ENCODE peak calls at places on chromosomes 5 and 9, in four cellular contexts. One of them, this sample, is unnamed.

GRCh38 chr5:923473-923873 is 30.8 kb downstream of the TRIP13 start:
- DNase-seq in T-helper 1 cell: peak
- DNase-seq in HTR-8/SVneo: peak
- DNase-seq in AG08395: peak
- DNase-seq in this sample: peak

GRCh38 chr5:109529520-109529919 is 119.7 kb upstream of the PJA2 start:
- DNase-seq in T-helper 1 cell: no peak
- DNase-seq in HTR-8/SVneo: no peak
- DNase-seq in AG08395: peak
- DNase-seq in this sample: no peak

GRCh38 chr5:127313847-127314473 is 23.4 kb downstream of the MEGF10 start:
- DNase-seq in T-helper 1 cell: peak
- DNase-seq in HTR-8/SVneo: peak
- DNase-seq in AG08395: peak
- DNase-seq in this sample: peak

GRCh38 chr5:57598756-57599155 is 116.1 kb upstream of the ACTBL2 start:
- DNase-seq in T-helper 1 cell: peak
- DNase-seq in HTR-8/SVneo: peak
- DNase-seq in AG08395: peak
- DNase-seq in this sample: no peak

GRCh38 chr5:35194636-35195471 is 35.4 kb downstream of the PRLR start:
- DNase-seq in T-helper 1 cell: no peak
- DNase-seq in HTR-8/SVneo: no peak
- DNase-seq in AG08395: no peak
- DNase-seq in this sample: peak

GRCh38 chr5:145858929-145859328 is 13.9 kb downstream of the GRXCR2 start:
- DNase-seq in T-helper 1 cell: no peak
- DNase-seq in HTR-8/SVneo: no peak
- DNase-seq in AG08395: no peak
- DNase-seq in this sample: no peak

GRCh38 chr9:124869986-124870560 is 8.1 kb downstream of the ARPC5L start:
- DNase-seq in T-helper 1 cell: peak
- DNase-seq in HTR-8/SVneo: peak
- DNase-seq in AG08395: no peak
- DNase-seq in this sample: no peak

GRCh38 chr5:37921452-37921851 is 81.6 kb upstream of the GDNF start:
- DNase-seq in T-helper 1 cell: no peak
- DNase-seq in HTR-8/SVneo: no peak
- DNase-seq in AG08395: no peak
- DNase-seq in this sample: no peak

GRCh38 chr9:71901695-71902094 is 9.3 kb downstream of the ABHD17B start:
- DNase-seq in T-helper 1 cell: no peak
- DNase-seq in HTR-8/SVneo: no peak
- DNase-seq in AG08395: no peak
- DNase-seq in this sample: no peak

GRCh38 chr5:57779383-57780223 is 297.0 kb upstream of the ACTBL2 start:
- DNase-seq in T-helper 1 cell: peak
- DNase-seq in HTR-8/SVneo: peak
- DNase-seq in AG08395: peak
- DNase-seq in this sample: no peak

GRCh38 chr5:138989720-138990119 is 114.6 kb upstream of the LRRTM2 start:
- DNase-seq in T-helper 1 cell: no peak
- DNase-seq in HTR-8/SVneo: no peak
- DNase-seq in AG08395: peak
- DNase-seq in this sample: no peak

GRCh38 chr5:136356747-136357469 is 8.4 kb downstream of the TRPC7 start:
- DNase-seq in T-helper 1 cell: no peak
- DNase-seq in HTR-8/SVneo: no peak
- DNase-seq in AG08395: no peak
- DNase-seq in this sample: no peak

GRCh38 chr9:130327781-130328348 is 62.3 kb downstream of the HMCN2 start:
- DNase-seq in T-helper 1 cell: no peak
- DNase-seq in HTR-8/SVneo: no peak
- DNase-seq in AG08395: no peak
- DNase-seq in this sample: no peak

GRCh38 chr5:72242796-72243475 is 77.1 kb downstream of the MRPS27 start:
- DNase-seq in T-helper 1 cell: no peak
- DNase-seq in HTR-8/SVneo: no peak
- DNase-seq in AG08395: no peak
- DNase-seq in this sample: no peak

GRCh38 chr5:67249590-67249895 is 52.9 kb upstream of the CD180 start:
- DNase-seq in T-helper 1 cell: no peak
- DNase-seq in HTR-8/SVneo: no peak
- DNase-seq in AG08395: no peak
- DNase-seq in this sample: no peak

GRCh38 chr9:123085916-123086315 is 52.4 kb downstream of the GPR21 start:
- DNase-seq in T-helper 1 cell: no peak
- DNase-seq in HTR-8/SVneo: no peak
- DNase-seq in AG08395: no peak
- DNase-seq in this sample: no peak

GRCh38 chr5:143812085-143812705 is at the start of gene HMHB1:
- DNase-seq in T-helper 1 cell: peak
- DNase-seq in HTR-8/SVneo: no peak
- DNase-seq in AG08395: no peak
- DNase-seq in this sample: no peak

GRCh38 chr5:150158170-150158949 is 2.7 kb upstream of the PDGFRB start:
- DNase-seq in T-helper 1 cell: no peak
- DNase-seq in HTR-8/SVneo: no peak
- DNase-seq in AG08395: peak
- DNase-seq in this sample: no peak

GRCh38 chr5:3601929-3602712 is 6.5 kb downstream of the IRX1 start:
- DNase-seq in T-helper 1 cell: no peak
- DNase-seq in HTR-8/SVneo: no peak
- DNase-seq in AG08395: no peak
- DNase-seq in this sample: no peak

GRCh38 chr5:672329-673139 is 20.6 kb downstream of the TPPP start:
- DNase-seq in T-helper 1 cell: peak
- DNase-seq in HTR-8/SVneo: peak
- DNase-seq in AG08395: peak
- DNase-seq in this sample: peak

GRCh38 chr5:54944364-54944763 is 41.0 kb downstream of the ESM1 start:
- DNase-seq in T-helper 1 cell: peak
- DNase-seq in HTR-8/SVneo: peak
- DNase-seq in AG08395: peak
- DNase-seq in this sample: peak

This sample was measured in B cell.